ENCODE peak calls at places on chromosomes 2 and 18, in four cellular contexts. Y is KBM-7, V is SJSA1, A is colonic mucosa. X is an unnamed sample.

GRCh38 chr18:34600874-34601273 is 109.2 kb upstream of the DTNA start:
- DNase-seq in A (no peak), V (no peak), Y (no peak), X (no peak)

GRCh38 chr18:65788373-65788772 is 37.6 kb downstream of the CDH7 start:
- DNase-seq in Y (no peak), A (peak), V (no peak), X (peak)

GRCh38 chr2:179877601-179878364 is 16.4 kb upstream of the ZNF385B start:
- DNase-seq in Y (no peak), A (no peak), V (no peak), X (no peak)

GRCh38 chr2:219453691-219454131 is 19.1 kb downstream of the SPEG start:
- DNase-seq in A (no peak), V (peak), Y (no peak), X (no peak)

GRCh38 chr2:217890445-217890844 is 112.3 kb downstream of the TNS1 start:
- DNase-seq in A (no peak), V (no peak), Y (no peak), X (peak)

GRCh38 chr2:235492850-235493344 is 946 bp upstream of the AGAP1 start:
- DNase-seq in Y (no peak), V (no peak), A (no peak), X (peak)

GRCh38 chr2:64996914-64997313 is 7.7 kb downstream of the SLC1A4 start:
- DNase-seq in A (no peak), Y (no peak), V (no peak), X (peak)

GRCh38 chr2:85106489-85107180 is 26.6 kb upstream of the TCF7L1 start:
- DNase-seq in Y (no peak), V (no peak), A (no peak), X (no peak)

GRCh38 chr2:70960833-70961647 is 17.4 kb upstream of the ANKRD53 start:
- DNase-seq in Y (no peak), A (peak), V (peak), X (peak)

GRCh38 chr2:74440378-74441110 is 1.2 kb downstream of the RTKN start:
- DNase-seq in V (peak), Y (peak), A (peak), X (peak)

GRCh38 chr2:68734688-68735525 is at the start of gene ARHGAP25:
- DNase-seq in Y (peak), V (no peak), A (peak), X (no peak)

GRCh38 chr18:74977041-74977440 is 231.9 kb downstream of the PTGR3 start:
- DNase-seq in V (no peak), Y (no peak), A (no peak), X (no peak)

GRCh38 chr18:3994061-3994687 is 460.9 kb downstream of the DLGAP1 start:
- DNase-seq in Y (no peak), V (no peak), A (no peak), X (peak)

X was measured in testis.